ENCODE peak calls at places on chromosomes 3 and 15, in five cellular contexts. One of them, this sample, is unnamed.

GRCh38 chr15:89088605-89089315 is 504 bp downstream of the ABHD2 start:
- DNase-seq in PC-9: no peak
- DNase-seq in upper lobe of right lung: peak
- DNase-seq in cardiac fibroblast: peak
- DNase-seq in brain microvascular endothelial cell: no peak
- DNase-seq in this sample: no peak

GRCh38 chr15:94470492-94470891 is 239.1 kb downstream of the MCTP2 start:
- DNase-seq in PC-9: no peak
- DNase-seq in upper lobe of right lung: no peak
- DNase-seq in cardiac fibroblast: no peak
- DNase-seq in brain microvascular endothelial cell: no peak
- DNase-seq in this sample: peak

GRCh38 chr15:78507831-78508160 is 419 bp downstream of the HYKK start:
- DNase-seq in PC-9: no peak
- DNase-seq in upper lobe of right lung: no peak
- DNase-seq in cardiac fibroblast: no peak
- DNase-seq in brain microvascular endothelial cell: no peak
- DNase-seq in this sample: no peak

GRCh38 chr15:70033529-70034140 is 64.1 kb downstream of the TLE3 start:
- DNase-seq in PC-9: no peak
- DNase-seq in upper lobe of right lung: no peak
- DNase-seq in cardiac fibroblast: peak
- DNase-seq in brain microvascular endothelial cell: peak
- DNase-seq in this sample: peak

GRCh38 chr3:182979103-182979697 is 1.1 kb downstream of the DCUN1D1 start:
- DNase-seq in PC-9: no peak
- DNase-seq in upper lobe of right lung: no peak
- DNase-seq in cardiac fibroblast: peak
- DNase-seq in brain microvascular endothelial cell: no peak
- DNase-seq in this sample: peak

GRCh38 chr3:192802957-192803899 is 75.9 kb upstream of the FGF12 start:
- DNase-seq in PC-9: no peak
- DNase-seq in upper lobe of right lung: no peak
- DNase-seq in cardiac fibroblast: peak
- DNase-seq in brain microvascular endothelial cell: peak
- DNase-seq in this sample: peak

GRCh38 chr15:90388462-90389182 is 580 bp downstream of the IQGAP1 start:
- DNase-seq in PC-9: peak
- DNase-seq in upper lobe of right lung: peak
- DNase-seq in cardiac fibroblast: peak
- DNase-seq in brain microvascular endothelial cell: peak
- DNase-seq in this sample: peak

GRCh38 chr3:24591661-24592555 is 97.3 kb upstream of the THRB start:
- DNase-seq in PC-9: peak
- DNase-seq in upper lobe of right lung: no peak
- DNase-seq in cardiac fibroblast: peak
- DNase-seq in brain microvascular endothelial cell: peak
- DNase-seq in this sample: peak

GRCh38 chr15:100901702-100902435 is 17.3 kb upstream of the LRRK1 start:
- DNase-seq in PC-9: no peak
- DNase-seq in upper lobe of right lung: no peak
- DNase-seq in cardiac fibroblast: peak
- DNase-seq in brain microvascular endothelial cell: no peak
- DNase-seq in this sample: no peak

GRCh38 chr3:143529018-143529478 is 319.2 kb downstream of the SLC9A9 start:
- DNase-seq in PC-9: no peak
- DNase-seq in upper lobe of right lung: no peak
- DNase-seq in cardiac fibroblast: peak
- DNase-seq in brain microvascular endothelial cell: no peak
- DNase-seq in this sample: no peak

GRCh38 chr15:57149196-57149595 is 227.1 kb upstream of the CGNL1 start:
- DNase-seq in PC-9: no peak
- DNase-seq in upper lobe of right lung: no peak
- DNase-seq in cardiac fibroblast: peak
- DNase-seq in brain microvascular endothelial cell: no peak
- DNase-seq in this sample: peak

GRCh38 chr3:68972358-68972979 is 40.1 kb upstream of the TAFA4 start:
- DNase-seq in PC-9: peak
- DNase-seq in upper lobe of right lung: no peak
- DNase-seq in cardiac fibroblast: peak
- DNase-seq in brain microvascular endothelial cell: peak
- DNase-seq in this sample: peak

GRCh38 chr3:127045435-127046045 is 62.6 kb downstream of the PLXNA1 start:
- DNase-seq in PC-9: no peak
- DNase-seq in upper lobe of right lung: no peak
- DNase-seq in cardiac fibroblast: no peak
- DNase-seq in brain microvascular endothelial cell: no peak
- DNase-seq in this sample: no peak

GRCh38 chr15:25055356-25056068 is 100.7 kb downstream of the SNRPN start:
- DNase-seq in PC-9: no peak
- DNase-seq in upper lobe of right lung: peak
- DNase-seq in cardiac fibroblast: no peak
- DNase-seq in brain microvascular endothelial cell: no peak
- DNase-seq in this sample: no peak

GRCh38 chr15:65525622-65526021 is 4.6 kb upstream of the HACD3 start:
- DNase-seq in PC-9: no peak
- DNase-seq in upper lobe of right lung: no peak
- DNase-seq in cardiac fibroblast: peak
- DNase-seq in brain microvascular endothelial cell: peak
- DNase-seq in this sample: peak

GRCh38 chr3:187741403-187742350 is 3.6 kb downstream of the BCL6 start:
- DNase-seq in PC-9: peak
- DNase-seq in upper lobe of right lung: peak
- DNase-seq in cardiac fibroblast: peak
- DNase-seq in brain microvascular endothelial cell: peak
- DNase-seq in this sample: peak

GRCh38 chr3:185552358-185552877 is at the start of gene LIPH:
- DNase-seq in PC-9: peak
- DNase-seq in upper lobe of right lung: no peak
- DNase-seq in cardiac fibroblast: peak
- DNase-seq in brain microvascular endothelial cell: peak
- DNase-seq in this sample: peak

GRCh38 chr15:94080416-94080815 is 150.9 kb upstream of the MCTP2 start:
- DNase-seq in PC-9: no peak
- DNase-seq in upper lobe of right lung: no peak
- DNase-seq in cardiac fibroblast: no peak
- DNase-seq in brain microvascular endothelial cell: peak
- DNase-seq in this sample: peak

GRCh38 chr3:131743126-131743525 is 240.4 kb upstream of the MRPL3 start:
- DNase-seq in PC-9: no peak
- DNase-seq in upper lobe of right lung: no peak
- DNase-seq in cardiac fibroblast: no peak
- DNase-seq in brain microvascular endothelial cell: no peak
- DNase-seq in this sample: no peak

GRCh38 chr3:9153763-9154601 is 95.5 kb downstream of the SRGAP3 start:
- DNase-seq in PC-9: no peak
- DNase-seq in upper lobe of right lung: no peak
- DNase-seq in cardiac fibroblast: no peak
- DNase-seq in brain microvascular endothelial cell: no peak
- DNase-seq in this sample: no peak

GRCh38 chr3:72818092-72818721 is 30.0 kb downstream of the SHQ1 start:
- DNase-seq in PC-9: peak
- DNase-seq in upper lobe of right lung: no peak
- DNase-seq in cardiac fibroblast: peak
- DNase-seq in brain microvascular endothelial cell: peak
- DNase-seq in this sample: peak

GRCh38 chr3:116059421-116060096 is 385.7 kb downstream of the LSAMP start:
- DNase-seq in PC-9: peak
- DNase-seq in upper lobe of right lung: no peak
- DNase-seq in cardiac fibroblast: peak
- DNase-seq in brain microvascular endothelial cell: peak
- DNase-seq in this sample: peak

GRCh38 chr3:142647856-142648255 is 51.7 kb downstream of the PLS1 start:
- DNase-seq in PC-9: no peak
- DNase-seq in upper lobe of right lung: no peak
- DNase-seq in cardiac fibroblast: peak
- DNase-seq in brain microvascular endothelial cell: no peak
- DNase-seq in this sample: peak

DNA sequence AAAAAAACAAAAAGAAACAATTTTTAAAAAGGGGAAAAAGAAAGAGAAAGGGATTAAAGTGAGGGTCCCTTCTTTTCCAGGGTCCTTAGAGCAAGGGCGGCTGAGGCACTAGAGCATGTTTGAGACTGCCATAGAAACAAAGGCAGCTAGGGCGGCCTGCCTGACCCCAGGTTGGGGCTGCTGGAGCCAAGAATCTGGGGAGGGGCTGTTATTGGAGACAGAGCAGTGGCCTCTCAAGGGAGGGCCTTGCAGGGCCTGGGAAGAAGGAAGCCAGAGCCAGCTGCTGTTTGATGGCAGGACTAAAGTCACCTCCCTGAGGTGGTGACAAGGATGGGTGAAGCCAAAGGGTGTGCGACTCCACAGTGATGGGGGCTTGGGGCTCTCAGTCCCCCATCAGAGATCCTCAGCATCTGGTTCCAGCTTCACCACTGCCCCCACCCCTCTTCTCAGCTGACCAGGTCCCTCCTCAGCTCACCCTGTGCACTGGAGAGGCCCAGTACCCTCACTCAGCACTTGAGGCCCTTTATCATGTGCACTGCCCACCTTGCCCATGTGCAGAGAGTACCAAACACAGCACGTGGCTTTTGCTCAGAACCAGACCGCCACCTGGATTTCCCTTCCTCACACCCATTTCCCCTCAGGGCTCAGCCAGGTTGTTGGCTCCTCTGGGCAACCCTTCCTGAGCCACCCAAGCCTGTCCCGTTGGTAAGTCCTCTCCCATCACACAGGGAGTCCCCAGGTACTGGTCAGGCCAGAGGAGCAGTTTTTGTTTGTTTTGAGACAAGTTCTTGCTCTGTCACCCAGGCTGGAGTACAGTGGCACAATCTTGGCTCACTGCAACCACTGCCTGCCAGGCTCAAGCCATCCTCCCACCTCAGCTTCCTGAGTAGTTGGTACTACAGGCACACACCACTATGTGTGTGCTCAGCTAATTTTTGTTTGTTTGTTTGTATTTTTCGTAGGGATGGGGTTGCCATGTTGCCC is 1.7 kb downstream of the TMEM89 start:
- DNase-seq in PC-9: no peak
- DNase-seq in upper lobe of right lung: no peak
- DNase-seq in cardiac fibroblast: no peak
- DNase-seq in brain microvascular endothelial cell: no peak
- DNase-seq in this sample: no peak
- H3K4me3 ChIP-seq in PC-9: no peak
- H3K4me3 ChIP-seq in upper lobe of right lung: no peak
- H3K4me3 ChIP-seq in cardiac fibroblast: no peak
- H3K4me3 ChIP-seq in brain microvascular endothelial cell: no peak
- H3K4me3 ChIP-seq in this sample: no peak

DNA sequence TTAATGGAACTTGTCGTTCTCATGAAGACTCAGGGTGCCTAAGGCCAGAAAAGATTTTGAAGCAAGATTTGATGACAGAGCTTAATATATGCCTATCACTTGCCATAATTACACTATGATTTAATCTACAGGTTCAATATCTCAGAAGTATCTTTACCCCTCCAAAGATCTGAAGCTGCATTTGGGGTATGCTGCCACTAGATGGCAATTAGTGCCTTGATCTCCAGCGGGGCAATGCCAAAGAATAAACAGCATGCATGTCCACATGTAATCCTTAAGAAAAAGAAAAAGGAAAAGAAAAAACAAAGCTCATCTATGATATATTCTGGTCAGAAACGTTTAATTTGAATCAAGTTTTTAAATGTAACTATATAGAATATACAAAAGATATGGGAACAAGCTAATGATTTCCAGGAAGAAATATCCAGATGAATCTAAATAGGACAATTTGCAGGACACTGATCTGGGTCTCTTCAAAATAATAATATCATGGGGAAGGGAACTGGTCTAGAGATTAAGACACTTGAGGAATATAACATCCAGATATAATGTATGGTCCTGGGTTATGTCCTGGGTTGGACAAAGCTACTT is 55.0 kb upstream of the SOX14 start:
- DNase-seq in PC-9: no peak
- DNase-seq in upper lobe of right lung: no peak
- DNase-seq in cardiac fibroblast: peak
- DNase-seq in brain microvascular endothelial cell: peak
- DNase-seq in this sample: peak
- TF ChIP-seq CTCF in PC-9: peak
- TF ChIP-seq CTCF in upper lobe of right lung: peak
- TF ChIP-seq CTCF in cardiac fibroblast: peak
- TF ChIP-seq CTCF in brain microvascular endothelial cell: no peak
- TF ChIP-seq CTCF in this sample: peak

GRCh38 chr3:141484701-141485287 is 2.0 kb upstream of the RASA2 start:
- DNase-seq in PC-9: no peak
- DNase-seq in upper lobe of right lung: peak
- DNase-seq in cardiac fibroblast: no peak
- DNase-seq in brain microvascular endothelial cell: no peak
- DNase-seq in this sample: no peak

GRCh38 chr3:141486416-141486734 is 452 bp upstream of the RASA2 start:
- DNase-seq in PC-9: no peak
- DNase-seq in upper lobe of right lung: no peak
- DNase-seq in cardiac fibroblast: peak
- DNase-seq in brain microvascular endothelial cell: peak
- DNase-seq in this sample: peak

GRCh38 chr3:141487419-141488345 is 855 bp downstream of the RASA2 start:
- DNase-seq in PC-9: peak
- DNase-seq in upper lobe of right lung: peak
- DNase-seq in cardiac fibroblast: peak
- DNase-seq in brain microvascular endothelial cell: peak
- DNase-seq in this sample: peak

GRCh38 chr3:141486735-141487418 is at the start of gene RASA2:
- DNase-seq in PC-9: peak
- DNase-seq in upper lobe of right lung: peak
- DNase-seq in cardiac fibroblast: no peak
- DNase-seq in brain microvascular endothelial cell: no peak
- DNase-seq in this sample: peak

DNA sequence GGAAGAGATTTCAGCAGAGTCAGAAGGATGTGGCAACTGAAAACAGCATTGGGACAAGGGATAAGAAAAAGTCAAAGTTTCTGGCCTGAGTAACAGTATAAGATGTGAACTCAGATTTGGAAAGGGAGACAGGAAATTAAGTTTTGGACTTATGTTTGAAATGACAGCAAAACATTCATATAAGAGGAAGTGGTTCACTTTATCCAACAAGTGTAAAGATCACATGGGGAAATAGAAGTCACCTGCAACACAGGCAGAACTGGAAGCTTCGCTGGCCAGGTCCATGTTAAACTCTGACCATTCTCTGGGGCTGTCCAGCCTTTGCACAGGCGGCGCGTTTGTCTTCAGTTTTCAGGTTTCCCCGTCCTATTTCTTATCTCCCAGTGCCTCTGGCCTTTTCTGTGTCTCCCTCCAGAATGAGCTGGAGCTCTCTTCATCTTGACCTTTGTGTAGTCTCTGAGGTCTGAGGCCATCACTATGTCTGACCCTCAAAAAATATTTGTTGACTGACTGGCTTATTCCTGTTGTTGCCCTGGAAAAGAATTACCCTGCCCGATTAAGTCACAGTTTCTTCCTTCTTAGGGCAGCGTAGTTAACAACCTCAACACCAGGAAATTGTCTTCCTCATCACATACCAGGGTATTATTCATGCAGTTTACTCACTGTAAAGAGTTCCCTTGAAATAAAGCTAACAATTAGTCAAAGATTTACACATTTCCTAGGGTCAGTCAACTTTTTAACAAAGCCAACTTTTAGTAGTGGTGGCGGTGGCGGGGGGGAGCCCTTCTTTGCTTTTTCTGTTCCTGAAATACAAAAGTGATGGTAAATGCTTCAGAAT is 1.0 kb upstream of the RASA2 start:
- DNase-seq in PC-9: peak
- DNase-seq in upper lobe of right lung: no peak
- DNase-seq in cardiac fibroblast: peak
- DNase-seq in brain microvascular endothelial cell: peak
- DNase-seq in this sample: peak
- H3K4me3 ChIP-seq in PC-9: peak
- H3K4me3 ChIP-seq in upper lobe of right lung: peak
- H3K4me3 ChIP-seq in cardiac fibroblast: peak
- H3K4me3 ChIP-seq in brain microvascular endothelial cell: no peak
- H3K4me3 ChIP-seq in this sample: peak

GRCh38 chr3:96331341-96331740 is 483.1 kb upstream of the EPHA6 start:
- DNase-seq in PC-9: no peak
- DNase-seq in upper lobe of right lung: no peak
- DNase-seq in cardiac fibroblast: peak
- DNase-seq in brain microvascular endothelial cell: no peak
- DNase-seq in this sample: peak
- TF ChIP-seq CTCF in PC-9: peak
- TF ChIP-seq CTCF in upper lobe of right lung: no peak
- TF ChIP-seq CTCF in cardiac fibroblast: no peak
- TF ChIP-seq CTCF in brain microvascular endothelial cell: peak
- TF ChIP-seq CTCF in this sample: peak